ENCODE peak calls at places on chromosomes 12 and 14, in six cellular contexts. M, P, Z, Y, L and D are unnamed samples.

GRCh38 chr12:78977463-78977862 is 112.9 kb downstream of the SYT1 start:
- DNase-seq in P (no peak), M (no peak), L (no peak), Y (no peak), Z (no peak), D (no peak)

GRCh38 chr12:91978143-91978542 is 167.5 kb downstream of the BTG1 start:
- DNase-seq in L (no peak), P (no peak), M (no peak), Y (no peak), Z (no peak), D (no peak)

GRCh38 chr14:34059925-34060746 is 109.3 kb upstream of the EGLN3 start:
- DNase-seq in M (peak), Z (peak), L (peak), Y (peak), P (peak), D (peak)

GRCh38 chr12:5166976-5167375 is 123.3 kb downstream of the KCNA5 start:
- DNase-seq in Z (no peak), M (no peak), Y (peak), P (no peak), L (no peak), D (no peak)

GRCh38 chr12:43444940-43445564 is 107.0 kb downstream of the ADAMTS20 start:
- DNase-seq in L (peak), Y (peak), M (peak), Z (peak), P (peak), D (no peak)

GRCh38 chr12:52691076-52691764 is 11.0 kb upstream of the KRT1 start:
- DNase-seq in M (peak), Z (no peak), Y (no peak), P (peak), L (peak), D (no peak)

GRCh38 chr12:46124132-46124847 is 133.9 kb upstream of the SCAF11 start:
- DNase-seq in Y (peak), L (no peak), Z (no peak), P (no peak), M (no peak), D (no peak)

GRCh38 chr12:14214495-14214894 is 151.0 kb upstream of the ATF7IP start:
- DNase-seq in P (no peak), Z (no peak), Y (no peak), L (no peak), M (no peak), D (no peak)

GRCh38 chr12:64729909-64730584 is 29.2 kb downstream of the GNS start:
- DNase-seq in M (no peak), L (no peak), Z (no peak), P (no peak), Y (no peak), D (peak)

GRCh38 chr14:21868442-21869046 is 194.9 kb upstream of the OR4E1 start:
- DNase-seq in Y (peak), Z (peak), P (peak), L (peak), M (peak), D (peak)

GRCh38 chr12:95214466-95214865 is 2.8 kb downstream of the FGD6 start:
- DNase-seq in Z (no peak), P (no peak), Y (no peak), L (no peak), M (no peak), D (no peak)

GRCh38 chr12:77152623-77153193 is 87.3 kb upstream of the E2F7 start:
- DNase-seq in Z (peak), P (peak), L (no peak), Y (peak), M (no peak), D (no peak)

GRCh38 chr12:52010692-52011601 is 4.2 kb downstream of the TAMALIN start:
- DNase-seq in Y (no peak), Z (no peak), P (no peak), M (no peak), L (no peak), D (no peak)

GRCh38 chr14:102993523-102993922 is 63.8 kb downstream of the CDC42BPB start:
- DNase-seq in L (no peak), Y (peak), M (no peak), Z (peak), P (no peak), D (no peak)

GRCh38 chr12:108446766-108447165 is 68.3 kb upstream of the FICD start:
- DNase-seq in Z (no peak), Y (peak), L (no peak), P (no peak), M (no peak), D (no peak)

GRCh38 chr14:63039800-63040380 is 5.4 kb downstream of the KCNH5 start:
- DNase-seq in Z (peak), Y (no peak), M (no peak), P (peak), L (no peak), D (no peak)

GRCh38 chr14:37167151-37168047 is 5.0 kb downstream of the SLC25A21 start:
- DNase-seq in Z (no peak), L (no peak), P (peak), Y (no peak), M (no peak), D (no peak)

GRCh38 chr12:72444125-72444524 is 172.0 kb downstream of the TRHDE start:
- DNase-seq in P (no peak), M (no peak), L (no peak), Z (no peak), Y (no peak), D (no peak)

GRCh38 chr12:10663869-10664268 is 10.0 kb downstream of the STYK1 start:
- DNase-seq in L (no peak), Z (no peak), M (no peak), P (no peak), Y (no peak), D (no peak)

GRCh38 chr12:69252033-69252432 is 12.7 kb downstream of the CPSF6 start:
- DNase-seq in L (no peak), P (no peak), Z (no peak), M (no peak), Y (peak), D (no peak)

GRCh38 chr12:112714166-112714565 is 77.4 kb upstream of the RPH3A start:
- DNase-seq in Z (no peak), Y (no peak), L (no peak), P (no peak), M (no peak), D (no peak)

GRCh38 chr12:10361084-10361483 is 28.8 kb downstream of the KLRK1 start:
- DNase-seq in L (no peak), Z (no peak), Y (peak), M (no peak), P (peak), D (no peak)

GRCh38 chr14:59919582-59920377 is at the start of gene LRRC9:
- DNase-seq in P (peak), L (peak), Y (no peak), M (peak), Z (peak), D (no peak)

GRCh38 chr12:50101663-50102062 is 2.1 kb upstream of the GPD1 start:
- DNase-seq in M (no peak), Y (peak), P (peak), Z (peak), L (no peak), D (no peak)

GRCh38 chr12:106138646-106139421 is at the start of gene NUAK1:
- DNase-seq in Z (peak), L (no peak), P (peak), M (peak), Y (peak), D (no peak)

GRCh38 chr12:96375173-96375572 is 25.1 kb downstream of the CDK17 start:
- DNase-seq in Y (no peak), Z (no peak), P (no peak), M (no peak), L (no peak), D (no peak)